ENCODE peak calls at places on chromosomes 12 and 14, in six cellular contexts. Y is cardiac muscle cell, A is HepG2, O is esophagus squamous epithelium, J is tibial nerve, W is neural progenitor cell. E is an unnamed sample.

GRCh38 chr12:15699886-15700285 is 89.3 kb downstream of the EPS8 start:
- DNase-seq in Y (no peak), A (no peak), O (no peak), J (no peak), W (no peak), E (no peak)

GRCh38 chr12:117875652-117876491 is 92.9 kb downstream of the KSR2 start:
- DNase-seq in Y (peak; percentile 21), A (no peak), O (no peak), J (no peak), W (peak; percentile 95), E (no peak)

GRCh38 chr12:41899577-41899976 is 245.1 kb downstream of the GXYLT1 start:
- DNase-seq in Y (no peak), A (no peak), O (no peak), J (no peak), W (no peak), E (no peak)

GRCh38 chr12:104602426-104602825 is 145.7 kb downstream of the CHST11 start:
- DNase-seq in Y (no peak), A (no peak), O (no peak), J (no peak), W (peak; percentile 32), E (peak; percentile 28)

GRCh38 chr12:46504494-46504893 is 131.9 kb upstream of the SLC38A2 start:
- DNase-seq in Y (no peak), A (no peak), O (no peak), J (no peak), W (no peak), E (no peak)

GRCh38 chr12:50564240-50564947 is 59.6 kb downstream of the DIP2B start:
- DNase-seq in Y (peak; percentile 67), A (no peak), O (no peak), J (no peak), W (no peak), E (no peak)

GRCh38 chr14:70789961-70790360 is 19.4 kb downstream of the MAP3K9 start:
- DNase-seq in Y (no peak), A (no peak), O (no peak), J (no peak), W (no peak), E (no peak)

GRCh38 chr14:103078420-103078749 is 5.6 kb upstream of the LBHD2 start:
- DNase-seq in Y (peak; percentile 83), A (peak; percentile 73), O (no peak), J (peak; percentile 76), W (peak; percentile 89), E (peak; percentile 86)

GRCh38 chr14:81565441-81566290 is 32.0 kb upstream of the SEL1L start:
- DNase-seq in Y (peak; percentile 27), A (peak; percentile 24), O (no peak), J (peak; percentile 29), W (peak; percentile 59), E (peak; percentile 48)

GRCh38 chr12:49131973-49132461 is 822 bp upstream of the TUBA1B start:
- DNase-seq in Y (peak; percentile 61), A (no peak), O (no peak), J (peak; percentile 8), W (no peak), E (peak; percentile 71)

GRCh38 chr12:91778938-91779400 is 366.7 kb downstream of the BTG1 start:
- DNase-seq in Y (peak; percentile 84), A (peak; percentile 29), O (no peak), J (peak; percentile 5), W (no peak), E (peak; percentile 95)

GRCh38 chr12:118344829-118345228 is 27.9 kb downstream of the TAOK3 start:
- DNase-seq in Y (no peak), A (no peak), O (no peak), J (no peak), W (no peak), E (no peak)

GRCh38 chr12:130596241-130596640 is 119.9 kb downstream of the RIMBP2 start:
- DNase-seq in Y (no peak), A (no peak), O (no peak), J (no peak), W (no peak), E (no peak)

GRCh38 chr12:70948976-70949336 is 28.4 kb upstream of the PTPRR start:
- DNase-seq in Y (peak; percentile 67), A (no peak), O (no peak), J (peak; percentile 45), W (no peak), E (no peak)

GRCh38 chr14:100825691-100826331 is at the start of gene MEG3:
- DNase-seq in Y (peak; percentile 83), A (no peak), O (no peak), J (peak; percentile 51), W (no peak), E (no peak)

GRCh38 chr14:106185837-106186233 is 659.5 kb downstream of the TMEM121 start:
- DNase-seq in Y (no peak), A (no peak), O (no peak), J (no peak), W (no peak), E (peak; percentile 10)

GRCh38 chr14:71621276-71621675 is 311.0 kb upstream of the RGS6 start:
- DNase-seq in Y (no peak), A (no peak), O (no peak), J (no peak), W (no peak), E (no peak)

GRCh38 chr14:78498062-78498595 is 328.0 kb downstream of the NRXN3 start:
- DNase-seq in Y (no peak), A (no peak), O (no peak), J (no peak), W (no peak), E (no peak)

GRCh38 chr14:63624203-63624602 is 17.5 kb downstream of the WDR89 start:
- DNase-seq in Y (no peak), A (no peak), O (no peak), J (no peak), W (no peak), E (no peak)

GRCh38 chr14:20327005-20327869 is 5.8 kb downstream of the CCNB1IP1 start:
- DNase-seq in Y (peak; percentile 77), A (peak; percentile 79), O (no peak), J (peak; percentile 56), W (peak; percentile 65), E (peak; percentile 78)

GRCh38 chr12:90510948-90511347 is 444.0 kb downstream of the CCER1 start:
- DNase-seq in Y (no peak), A (no peak), O (no peak), J (no peak), W (no peak), E (peak; percentile 4)

GRCh38 chr14:55712505-55712904 is 132.5 kb downstream of the KTN1 start:
- DNase-seq in Y (no peak), A (no peak), O (no peak), J (no peak), W (no peak), E (no peak)

GRCh38 chr12:108772896-108773797 is 41.8 kb upstream of the CORO1C start:
- DNase-seq in Y (no peak), A (no peak), O (no peak), J (no peak), W (no peak), E (no peak)

GRCh38 chr14:55066223-55066622 is 14.8 kb downstream of the MAPK1IP1L start:
- DNase-seq in Y (no peak), A (no peak), O (no peak), J (no peak), W (no peak), E (no peak)

GRCh38 chr12:46524778-46525177 is 152.2 kb upstream of the SLC38A2 start:
- DNase-seq in Y (peak; percentile 97), A (no peak), O (no peak), J (peak; percentile 28), W (no peak), E (no peak)

GRCh38 chr12:27104546-27104945 is 22.2 kb upstream of the C12orf71 start:
- DNase-seq in Y (no peak), A (no peak), O (no peak), J (no peak), W (no peak), E (no peak)

GRCh38 chr14:95258156-95258555 is 61.6 kb downstream of the CLMN start:
- DNase-seq in Y (no peak), A (no peak), O (no peak), J (no peak), W (no peak), E (no peak)

GRCh38 chr12:50246159-50246865 is 37.0 kb downstream of the LIMA1 start:
- DNase-seq in Y (no peak), A (no peak), O (no peak), J (no peak), W (no peak), E (no peak)

GRCh38 chr12:4281173-4281654 is 7.7 kb downstream of the CCND2 start:
- DNase-seq in Y (peak; percentile 43), A (no peak), O (no peak), J (no peak), W (no peak), E (no peak)

GRCh38 chr14:71236430-71236829 is 329.2 kb downstream of the PCNX1 start:
- DNase-seq in Y (no peak), A (no peak), O (no peak), J (no peak), W (peak; percentile 40), E (no peak)

GRCh38 chr14:83533734-83534133 is 1996.2 kb upstream of the FLRT2 start:
- DNase-seq in Y (no peak), A (no peak), O (no peak), J (no peak), W (no peak), E (no peak)

GRCh38 chr12:53222170-53223005 is 9.6 kb downstream of the RARG start:
- DNase-seq in Y (no peak), A (no peak), O (no peak), J (no peak), W (peak; percentile 40), E (no peak)

GRCh38 chr12:53220857-53221202 is 11.2 kb downstream of the RARG start:
- DNase-seq in Y (peak; percentile 98), A (peak; percentile 81), O (peak; percentile 59), J (peak; percentile 77), W (peak; percentile 98), E (peak; percentile 93)

GRCh38 chr12:53219956-53220856 is 11.8 kb downstream of the RARG start:
- DNase-seq in Y (peak; percentile 84), A (peak; percentile 38), O (peak; percentile 64), J (peak; percentile 55), W (peak; percentile 80), E (peak; percentile 78)

GRCh38 chr12:53223006-53223305 is 9.1 kb downstream of the RARG start:
- DNase-seq in Y (no peak), A (no peak), O (no peak), J (no peak), W (no peak), E (no peak)

GRCh38 chr12:53221203-53222076 is 10.6 kb downstream of the RARG start:
- DNase-seq in Y (peak; percentile 73), A (peak; percentile 77), O (no peak), J (no peak), W (peak; percentile 94), E (no peak)
- TF ChIP-seq CTCF in Y (peak; percentile 32), A (peak; percentile 70), O (no peak), J (peak; percentile 23), W (peak; percentile 56), E (no peak)

GRCh38 chr14:29166507-29166906 is 399.9 kb downstream of the FOXG1 start:
- DNase-seq in Y (no peak), A (no peak), O (no peak), J (no peak), W (no peak), E (peak; percentile 14)
- TF ChIP-seq CTCF in Y (no peak), A (no peak), O (no peak), J (no peak), W (peak; percentile 25), E (no peak)

GRCh38 chr12:60689137-60689536 is 1093.3 kb downstream of the SLC16A7 start:
- DNase-seq in Y (no peak), A (no peak), O (no peak), J (no peak), W (no peak), E (no peak)
- TF ChIP-seq CTCF in Y (no peak), A (no peak), O (no peak), J (no peak), W (peak; percentile 13), E (no peak)

GRCh38 chr12:123149088-123149827 is 1.6 kb downstream of the PITPNM2 start:
- DNase-seq in Y (peak; percentile 36), A (no peak), O (no peak), J (no peak), W (no peak), E (no peak)
- TF ChIP-seq CTCF in Y (no peak), A (no peak), O (peak; percentile 11), J (no peak), W (no peak), E (no peak)

E was measured in MCF 10A.